ENCODE peak calls at places on chromosome 2, in nine cellular contexts. H, A, Y, X, S, D, K, R and G are unnamed samples.
A peak's percentile ranks its signal among the peaks of the same experiment; 100 is the strongest.

GRCh38 chr2:231464576-231465540 is 574 bp upstream of the NCL start:
- DNase-seq in S (peak; percentile 88), Y (peak; percentile 99), K (peak; percentile 94), D (no peak), R (peak; percentile 99), X (peak; percentile 93), A (peak; percentile 99), H (peak; percentile 99), G (peak; percentile 96)

GRCh38 chr2:236290742-236291425 is 26.7 kb upstream of the ASB18 start:
- DNase-seq in S (no peak), K (no peak), H (no peak), Y (no peak), R (no peak), X (no peak), D (no peak), A (no peak), G (no peak)

GRCh38 chr2:240597419-240598181 is 11.1 kb downstream of the CAPN10 start:
- DNase-seq in S (no peak), H (no peak), A (no peak), Y (no peak), R (no peak), K (no peak), X (no peak), D (no peak), G (no peak)

GRCh38 chr2:106192752-106193490 is 1.2 kb downstream of the UXS1 start:
- DNase-seq in Y (no peak), A (peak; percentile 91), K (peak; percentile 37), X (peak; percentile 41), D (peak; percentile 87), H (no peak), S (no peak), R (no peak), G (peak; percentile 56)

GRCh38 chr2:69667805-69668382 is 24.4 kb upstream of the AAK1 start:
- DNase-seq in S (no peak), R (no peak), D (peak; percentile 65), H (peak; percentile 54), X (no peak), K (no peak), A (no peak), Y (no peak), G (no peak)

GRCh38 chr2:118834440-118834810 is 13.0 kb downstream of the EN1 start:
- DNase-seq in R (no peak), Y (no peak), H (no peak), A (no peak), D (no peak), S (no peak), K (no peak), X (no peak), G (no peak)

GRCh38 chr2:117718048-117718447 is 96.4 kb upstream of the DDX18 start:
- DNase-seq in D (no peak), R (no peak), S (no peak), K (no peak), Y (no peak), X (no peak), H (no peak), A (no peak), G (no peak)

GRCh38 chr2:105378921-105379383 is 19.9 kb downstream of the FHL2 start:
- DNase-seq in H (no peak), R (no peak), K (no peak), Y (no peak), A (no peak), D (no peak), S (no peak), X (no peak), G (no peak)

GRCh38 chr2:28347193-28347592 is 45.5 kb upstream of the FOSL2 start:
- DNase-seq in R (no peak), S (no peak), Y (no peak), H (no peak), D (no peak), A (no peak), K (no peak), X (no peak), G (no peak)

GRCh38 chr2:28348149-28348567 is 44.5 kb upstream of the FOSL2 start:
- DNase-seq in S (no peak), K (no peak), X (no peak), Y (no peak), R (no peak), D (no peak), A (no peak), H (no peak), G (no peak)

GRCh38 chr2:28347596-28347995 is 45.1 kb upstream of the FOSL2 start:
- DNase-seq in D (no peak), S (no peak), H (no peak), Y (no peak), X (no peak), R (no peak), A (no peak), K (no peak), G (no peak)

GRCh38 chr2:28345619-28346018 is 47.0 kb upstream of the FOSL2 start:
- DNase-seq in K (no peak), X (no peak), H (no peak), S (no peak), A (no peak), R (no peak), Y (no peak), D (no peak), G (no peak)

DNA sequence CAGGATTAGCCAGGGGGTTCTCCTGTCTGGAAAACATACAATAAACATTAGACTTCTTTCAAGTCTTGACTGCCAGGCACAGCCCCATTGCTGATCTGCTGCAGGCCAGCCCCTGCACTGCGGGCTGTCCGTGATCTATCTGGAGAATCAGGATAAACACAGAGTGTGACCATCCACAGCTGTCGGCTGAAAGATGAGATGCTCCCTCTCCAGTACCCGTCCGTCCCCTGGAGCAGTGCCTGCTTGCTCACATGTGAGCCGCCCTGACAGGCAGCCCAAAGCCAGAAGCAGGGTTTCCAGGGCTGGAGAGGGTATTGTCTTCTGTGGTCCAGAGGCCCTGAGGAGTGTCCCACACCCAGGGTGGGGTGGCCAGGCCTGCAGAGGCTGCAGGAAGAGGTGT is 46.1 kb upstream of the FOSL2 start:
- DNase-seq in A (no peak), R (no peak), X (no peak), D (peak; percentile 89), H (no peak), S (no peak), Y (no peak), K (no peak), G (no peak)
- TF ChIP-seq POLR2A in A (no peak), R (no peak), X (no peak), D (no peak), H (no peak), S (no peak), Y (no peak), K (no peak), G (no peak)

GRCh38 chr2:150490466-150490865 is 3.0 kb upstream of the RND3 start:
- DNase-seq in H (no peak), Y (no peak), R (no peak), S (no peak), K (no peak), X (no peak), A (no peak), D (no peak), G (no peak)

GRCh38 chr2:150486539-150487484 is 655 bp downstream of the RND3 start:
- DNase-seq in X (no peak), Y (no peak), R (peak; percentile 50), S (no peak), A (no peak), K (peak; percentile 12), H (peak; percentile 51), D (peak; percentile 24), G (no peak)

GRCh38 chr2:150485871-150486538 is 1.5 kb downstream of the RND3 start:
- DNase-seq in H (peak; percentile 66), D (peak; percentile 75), R (peak; percentile 80), K (peak; percentile 14), S (no peak), X (peak; percentile 37), A (no peak), Y (peak; percentile 75), G (no peak)

GRCh38 chr2:150485114-150485870 is 2.2 kb downstream of the RND3 start:
- DNase-seq in D (peak; percentile 53), X (peak; percentile 41), K (peak; percentile 3), A (no peak), Y (peak; percentile 89), S (no peak), R (peak; percentile 89), H (peak; percentile 90), G (no peak)

DNA sequence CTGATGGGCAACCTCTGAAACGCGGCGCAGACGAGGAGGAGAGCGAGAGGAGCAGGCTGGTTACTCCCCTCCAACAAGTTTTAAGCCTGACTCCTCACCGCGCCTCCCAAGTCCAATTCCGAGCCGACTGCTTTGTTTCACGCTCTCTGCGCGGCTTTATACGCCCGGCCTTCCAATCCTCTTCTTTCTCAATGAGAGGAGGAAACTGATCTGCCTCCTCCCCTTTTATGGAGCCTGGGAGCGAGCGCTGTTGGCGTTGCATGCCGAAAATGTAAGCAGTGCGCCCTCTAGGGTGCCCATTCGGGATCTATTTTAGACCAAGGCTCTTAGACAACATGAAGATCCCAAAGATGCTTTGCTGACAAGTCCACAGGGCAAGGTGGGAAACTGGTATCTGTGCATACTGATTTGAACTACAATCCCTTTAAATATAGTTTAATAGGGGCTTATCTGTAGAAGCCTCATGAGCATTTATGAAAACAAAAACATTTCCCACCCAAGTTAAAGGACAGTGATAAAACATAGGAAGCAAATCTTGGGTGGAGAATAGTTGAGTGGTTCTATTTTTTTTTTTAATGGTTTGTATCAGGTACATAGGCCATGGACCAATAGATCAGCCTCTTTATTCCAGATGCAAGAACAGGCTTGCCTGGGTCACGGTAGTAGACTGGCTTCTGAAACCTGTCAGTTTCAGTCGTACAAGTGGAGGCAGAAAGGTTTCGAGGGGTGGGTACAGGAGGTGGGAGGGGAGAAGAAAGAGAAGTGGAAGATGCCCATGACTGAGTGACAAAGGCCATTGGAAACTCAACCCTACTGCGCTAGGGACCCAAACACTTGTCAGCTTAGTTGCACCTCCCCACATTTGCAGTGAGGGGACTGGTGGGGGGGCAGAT is at the start of gene RND3:
- DNase-seq in D (peak; percentile 99), A (peak; percentile 73), X (peak; percentile 86), K (peak; percentile 24), S (peak; percentile 67), R (peak; percentile 96), H (peak; percentile 99), Y (peak; percentile 99), G (peak; percentile 72)
- TF ChIP-seq POLR2A in D (peak; percentile 100), A (no peak), X (peak; percentile 100), K (no peak), S (no peak), R (no peak), H (peak; percentile 90), Y (peak; percentile 97), G (peak; percentile 99)

GRCh38 chr2:195600796-195601195 is 56.2 kb upstream of the SLC39A10 start:
- DNase-seq in A (no peak), X (no peak), K (no peak), D (no peak), H (peak; percentile 47), Y (no peak), R (no peak), S (no peak), G (no peak)

GRCh38 chr2:195594916-195595694 is 61.9 kb upstream of the SLC39A10 start:
- DNase-seq in S (no peak), D (no peak), H (no peak), Y (no peak), R (no peak), A (no peak), K (no peak), X (no peak), G (no peak)

GRCh38 chr2:195594248-195594647 is 62.8 kb upstream of the SLC39A10 start:
- DNase-seq in R (no peak), H (no peak), D (no peak), X (no peak), A (no peak), S (no peak), K (no peak), Y (no peak), G (no peak)

GRCh38 chr2:195595825-195596224 is 61.2 kb upstream of the SLC39A10 start:
- DNase-seq in H (no peak), A (no peak), D (no peak), K (no peak), S (peak; percentile 51), X (no peak), R (no peak), Y (no peak), G (no peak)

DNA sequence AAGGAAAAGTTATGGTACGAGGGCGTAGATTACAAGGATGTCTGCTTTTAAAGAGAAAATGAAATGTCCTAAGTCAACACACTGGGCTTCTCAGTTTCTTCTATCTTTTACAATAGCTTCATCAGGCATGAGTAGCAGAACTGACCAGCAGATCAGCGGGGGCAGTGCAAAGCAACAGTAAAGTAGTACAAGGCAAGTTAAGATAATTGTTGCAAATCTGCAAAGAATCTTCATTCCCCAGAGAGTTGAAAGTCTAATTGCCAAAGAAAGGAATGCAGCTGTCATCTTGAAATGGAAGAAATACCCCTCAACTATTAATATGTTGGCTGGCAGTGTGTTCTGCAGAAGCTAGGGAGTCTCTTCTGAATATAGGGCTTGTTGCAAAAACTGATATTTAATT is 60.2 kb upstream of the SLC39A10 start:
- DNase-seq in D (no peak), S (no peak), R (no peak), H (no peak), A (no peak), X (no peak), Y (no peak), K (no peak), G (no peak)
- TF ChIP-seq POLR2A in D (no peak), S (no peak), R (no peak), H (no peak), A (no peak), X (no peak), Y (no peak), K (no peak), G (no peak)

GRCh38 chr2:21025690-21026478 is 18.0 kb downstream of the APOB start:
- DNase-seq in S (no peak), D (no peak), X (no peak), H (no peak), A (no peak), K (no peak), Y (no peak), R (no peak), G (no peak)
- TF ChIP-seq POLR2A in S (no peak), D (no peak), X (no peak), H (no peak), A (no peak), K (no peak), Y (no peak), R (no peak), G (no peak)